ENCODE peak calls at places on chromosomes 11 and 22, in seven cellular contexts. Z is right lobe of liver, Y is endothelial cell of umbilical vein, T is GM23248, O is heart left ventricle, M is fibroblast of lung, G is lung. S is an unnamed sample. For H3K9me3, the result is how much of the 10 kb centered on the place peaks cover.

GRCh38 chr11:74685338-74685737 is 45.9 kb downstream of the CHRDL2 start:
- DNase-seq in Z (no peak), Y (no peak), T (no peak), O (no peak), M (no peak), G (no peak), S (no peak)

GRCh38 chr11:68865241-68865640 is 23.5 kb upstream of the CPT1A start:
- DNase-seq in Z (peak), Y (no peak), T (no peak), O (no peak), M (no peak), G (no peak), S (no peak)

GRCh38 chr11:18706330-18707243 is 8.0 kb downstream of the TMEM86A start:
- DNase-seq in Z (peak), Y (peak), T (peak), O (peak), M (peak), G (peak), S (peak)

GRCh38 chr11:131674051-131674755 is 303.8 kb downstream of the NTM start:
- DNase-seq in Z (peak), Y (peak), T (peak), O (peak), M (peak), G (peak), S (no peak)

GRCh38 chr11:19913236-19913892 is 200.7 kb downstream of the NAV2 start:
- DNase-seq in Z (no peak), Y (no peak), T (no peak), O (no peak), M (no peak), G (no peak), S (no peak)

GRCh38 chr11:31022080-31022479 is 347.5 kb downstream of the DCDC1 start:
- DNase-seq in Z (no peak), Y (no peak), T (no peak), O (no peak), M (no peak), G (no peak), S (no peak)

GRCh38 chr11:133897331-133897650 is 52.0 kb upstream of the SPATA19 start:
- DNase-seq in Z (no peak), Y (no peak), T (no peak), O (no peak), M (no peak), G (no peak), S (no peak)

GRCh38 chr11:86660011-86660595 is 12.3 kb downstream of the ME3 start:
- DNase-seq in Z (no peak), Y (no peak), T (peak), O (no peak), M (peak), G (no peak), S (no peak)

GRCh38 chr22:47166446-47167016 is 404.1 kb downstream of the TBC1D22A start:
- DNase-seq in Z (peak), Y (no peak), T (no peak), O (no peak), M (no peak), G (no peak), S (peak)

GRCh38 chr11:911031-911889 is 650 bp upstream of the CHID1 start:
- DNase-seq in Z (no peak), Y (peak), T (peak), O (peak), M (peak), G (no peak), S (peak)

GRCh38 chr11:19674420-19674819 is 38.2 kb upstream of the NAV2 start:
- DNase-seq in Z (no peak), Y (no peak), T (no peak), O (no peak), M (no peak), G (peak), S (no peak)

GRCh38 chr11:111604392-111605009 is 2.3 kb downstream of the SIK2 start:
- DNase-seq in Z (no peak), Y (peak), T (peak), O (no peak), M (peak), G (no peak), S (no peak)

GRCh38 chr22:28942801-28943500 is 59.6 kb downstream of the ZNRF3 start:
- DNase-seq in Z (no peak), Y (no peak), T (no peak), O (no peak), M (no peak), G (no peak), S (no peak)

GRCh38 chr11:15616130-15617105 is 501.7 kb downstream of the INSC start:
- DNase-seq in Z (no peak), Y (no peak), T (no peak), O (no peak), M (no peak), G (no peak), S (no peak)

GRCh38 chr22:31029276-31029675 is 51.8 kb upstream of the SMTN start:
- DNase-seq in Z (no peak), Y (no peak), T (no peak), O (no peak), M (no peak), G (no peak), S (no peak)

GRCh38 chr11:34599406-34599901 is 21.4 kb upstream of the EHF start:
- DNase-seq in Z (no peak), Y (peak), T (peak), O (no peak), M (peak), G (no peak), S (no peak)

GRCh38 chr22:39144101-39144815 is 8.2 kb downstream of the CBX7 start:
- DNase-seq in Z (peak), Y (no peak), T (peak), O (no peak), M (peak), G (no peak), S (peak)

GRCh38 chr11:62427630-62428233 is 8.9 kb downstream of the SCGB1A1 start:
- DNase-seq in Z (no peak), Y (no peak), T (peak), O (no peak), M (peak), G (no peak), S (no peak)

GRCh38 chr11:8787372-8787771 is 104.8 kb downstream of the RPL27A start:
- DNase-seq in Z (no peak), Y (no peak), T (peak), O (no peak), M (peak), G (no peak), S (peak)

GRCh38 chr11:73243093-73243485 is 25.0 kb downstream of the P2RY2 start:
- DNase-seq in Z (no peak), Y (no peak), T (no peak), O (no peak), M (no peak), G (no peak), S (no peak)

GRCh38 chr11:70191495-70192140 is 11.5 kb upstream of the FADD start:
- DNase-seq in Z (peak), Y (peak), T (peak), O (peak), M (peak), G (peak), S (peak)

GRCh38 chr22:26298605-26299310 is 129.5 kb downstream of the SEZ6L start:
- DNase-seq in Z (no peak), Y (no peak), T (no peak), O (no peak), M (no peak), G (no peak), S (no peak)

GRCh38 chr11:1351278-1351937 is 38.3 kb upstream of the BRSK2 start:
- DNase-seq in Z (no peak), Y (no peak), T (no peak), O (no peak), M (no peak), G (no peak), S (no peak)

GRCh38 chr22:30667486-30668305 is at the start of gene DUSP18:
- DNase-seq in Z (peak), Y (peak), T (peak), O (peak), M (peak), G (peak), S (peak)

GRCh38 chr22:33476716-33477115 is 418.5 kb upstream of the SYN3 start:
- DNase-seq in Z (no peak), Y (no peak), T (peak), O (no peak), M (peak), G (no peak), S (no peak)

GRCh38 chr11:76663912-76664440 is 6.6 kb downstream of the LRRC32 start:
- DNase-seq in Z (no peak), Y (no peak), T (no peak), O (peak), M (no peak), G (no peak), S (no peak)

GRCh38 chr11:79052539-79052938 is 388.3 kb downstream of the TENM4 start:
- DNase-seq in Z (no peak), Y (peak), T (peak), O (no peak), M (peak), G (no peak), S (no peak)

GRCh38 chr11:131724436-131724995 is 354.1 kb downstream of the NTM start:
- DNase-seq in Z (no peak), Y (no peak), T (no peak), O (no peak), M (no peak), G (no peak), S (no peak)

GRCh38 chr22:37222440-37222971 is 10.2 kb upstream of the SSTR3 start:
- DNase-seq in Z (no peak), Y (no peak), T (no peak), O (no peak), M (no peak), G (no peak), S (no peak)

GRCh38 chr11:76759092-76759491 is 24.1 kb upstream of the TSKU start:
- DNase-seq in Z (no peak), Y (no peak), T (no peak), O (peak), M (no peak), G (no peak), S (no peak)

GRCh38 chr22:38452373-38453064 is 2.5 kb downstream of the KCNJ4 start:
- DNase-seq in Z (no peak), Y (no peak), T (peak), O (peak), M (peak), G (no peak), S (peak)

GRCh38 chr11:13963169-13963948 is 836 bp downstream of the SPON1 start:
- DNase-seq in Z (no peak), Y (no peak), T (peak), O (peak), M (peak), G (no peak), S (peak)

GRCh38 chr22:37162221-37163095 is 12.7 kb upstream of the IL2RB start:
- DNase-seq in Z (no peak), Y (no peak), T (no peak), O (no peak), M (no peak), G (no peak), S (no peak)

GRCh38 chr11:126327280-126328000 is 23.6 kb downstream of the DCPS start:
- DNase-seq in Z (peak), Y (no peak), T (no peak), O (no peak), M (no peak), G (no peak), S (no peak)

GRCh38 chr11:104432981-104433380 is 269.0 kb upstream of the PDGFD start:
- DNase-seq in Z (no peak), Y (no peak), T (no peak), O (no peak), M (peak), G (no peak), S (no peak)

GRCh38 chr11:9525116-9525515 is 48.4 kb upstream of the WEE1 start:
- DNase-seq in Z (no peak), Y (no peak), T (no peak), O (no peak), M (no peak), G (no peak), S (no peak)

GRCh38 chr22:44132724-44133123 is 48.0 kb upstream of the PARVG start:
- DNase-seq in Z (no peak), Y (no peak), T (no peak), O (no peak), M (no peak), G (no peak), S (no peak)

GRCh38 chr11:65871811-65872548 is 620 bp downstream of the EFEMP2 start:
- DNase-seq in Z (peak), Y (peak), T (peak), O (peak), M (peak), G (no peak), S (peak)

GRCh38 chr11:65872555-65873279 is at the start of gene EFEMP2:
- DNase-seq in Z (no peak), Y (no peak), T (peak), O (peak), M (peak), G (no peak), S (peak)

GRCh38 chr11:65869643-65870306 is 2.8 kb downstream of the EFEMP2 start:
- DNase-seq in Z (peak), Y (no peak), T (no peak), O (no peak), M (no peak), G (no peak), S (no peak)

GRCh38 chr11:65870307-65870658 is 2.3 kb downstream of the EFEMP2 start:
- DNase-seq in Z (peak), Y (no peak), T (no peak), O (peak), M (no peak), G (no peak), S (no peak)

DNA sequence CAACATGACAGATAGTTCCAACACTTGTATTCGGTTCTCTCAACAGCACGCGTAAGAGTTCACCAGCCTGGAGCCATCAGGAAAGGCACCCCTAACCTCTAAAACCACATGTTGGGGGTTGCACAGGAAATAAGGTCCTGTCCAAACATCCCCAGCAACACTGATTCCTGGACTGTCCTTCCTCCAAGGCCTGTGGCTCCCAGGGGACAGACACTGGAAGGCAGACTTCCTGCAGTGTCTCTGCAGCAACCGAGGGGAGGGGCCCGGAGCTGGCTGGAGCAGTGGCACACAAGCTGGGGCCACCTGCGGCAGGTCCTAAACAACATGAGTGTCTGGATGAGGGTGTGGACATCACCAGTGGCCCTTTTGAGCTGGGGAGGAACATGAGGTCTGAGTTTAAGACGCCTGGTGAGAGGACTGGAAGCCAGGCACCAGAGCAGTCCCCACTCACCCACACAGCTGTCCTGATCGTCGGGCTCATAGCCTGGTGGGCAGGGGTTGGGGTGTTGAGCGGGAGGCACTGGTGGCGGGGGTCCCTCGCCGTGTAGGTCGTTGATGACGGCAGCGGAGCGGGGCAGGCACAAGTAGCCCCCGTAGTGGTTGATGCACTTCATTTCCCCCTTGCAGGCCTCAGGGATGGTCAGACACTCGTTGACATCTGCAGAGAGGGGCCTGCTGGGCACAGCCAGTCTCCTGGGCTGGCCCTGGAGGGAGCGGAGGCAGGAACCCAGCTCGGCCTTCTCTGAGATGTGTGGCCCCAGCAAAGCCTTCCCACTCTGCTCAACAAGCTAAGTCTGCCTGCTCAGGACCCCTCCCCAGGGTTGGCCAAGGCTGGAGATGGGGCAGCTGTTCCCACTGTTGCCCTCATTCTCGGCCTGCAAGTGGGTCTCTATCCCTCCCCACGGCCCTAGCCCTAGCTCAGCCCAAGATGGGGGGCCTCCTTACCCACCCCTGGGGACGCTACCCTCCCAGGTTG is 1.6 kb downstream of the EFEMP2 start:
- DNase-seq in Z (peak), Y (no peak), T (no peak), O (peak), M (no peak), G (no peak), S (no peak)
- H3K4me3 ChIP-seq in Z (no peak), Y (no peak), T (peak), O (peak), M (peak), G (no peak), S (no peak)

GRCh38 chr11:72125956-72126355 is 9.6 kb upstream of the FOLR3 start:
- DNase-seq in Z (no peak), Y (no peak), T (no peak), O (no peak), M (no peak), G (no peak), S (no peak)
- H3K9me3 ChIP-seq in Z (under half), Y (under half), T (under half), O (under half), M (under half), G (under half), S (under half)

DNA sequence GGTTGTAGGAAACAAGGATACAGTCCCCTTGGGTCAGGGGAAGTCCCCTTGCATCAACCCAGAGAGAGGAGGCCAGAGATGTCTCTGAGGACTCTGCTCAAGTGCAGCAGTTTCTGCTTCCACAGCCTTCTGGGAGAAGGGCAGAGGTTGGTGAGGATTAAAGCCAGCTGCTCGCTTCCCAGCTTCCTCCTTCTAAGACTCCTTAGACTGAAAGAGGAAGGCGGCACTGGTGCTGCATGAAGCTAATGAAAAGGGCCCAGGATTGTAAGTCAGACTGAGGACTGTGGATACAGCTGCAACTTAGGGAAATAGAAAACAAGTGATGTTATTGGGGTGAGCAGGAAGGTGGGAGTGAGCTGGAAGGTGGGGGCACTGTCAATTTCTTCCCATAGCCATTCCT is at the start of gene OR52K1:
- DNase-seq in Z (no peak), Y (no peak), T (no peak), O (peak), M (no peak), G (no peak), S (no peak)
- H3K4me3 ChIP-seq in Z (no peak), Y (no peak), T (no peak), O (no peak), M (no peak), G (no peak), S (no peak)

DNA sequence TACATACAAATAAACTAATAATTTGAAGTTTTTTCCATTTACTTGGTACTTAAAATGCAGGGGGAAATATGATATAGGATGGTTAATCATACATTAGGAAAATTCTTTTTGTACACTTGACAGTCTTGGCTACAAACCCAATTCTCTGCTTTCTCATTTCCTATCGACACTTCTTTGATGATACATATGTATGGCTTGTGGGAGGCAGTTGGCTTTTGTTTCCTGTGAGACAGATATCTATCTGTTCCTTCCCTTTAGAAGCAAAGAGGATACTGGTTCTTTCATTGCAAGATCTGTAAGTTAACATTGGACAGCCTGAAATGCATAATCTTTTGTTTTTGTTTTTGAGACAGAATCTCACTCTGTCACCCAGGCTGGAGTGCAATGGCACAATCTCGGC is 47.9 kb upstream of the ADORA2A start:
- DNase-seq in Z (no peak), Y (peak), T (peak), O (no peak), M (peak), G (no peak), S (no peak)
- H3K9me3 ChIP-seq in Z (under half), Y (under half), T (under half), O (under half), M (under half), G (under half), S (under half)

S was measured in uterus.